ENCODE peak calls at places on chromosome 17, in nine cellular contexts. One of them, this sample, is unnamed.

GRCh38 chr17:9259419-9259818 is 238.1 kb downstream of the NTN1 start:
- DNase-seq in fibroblast of lung: peak
- DNase-seq in kidney: peak
- DNase-seq in PC-3: no peak
- DNase-seq in mammary epithelial cell: no peak
- DNase-seq in IMR-90: no peak
- DNase-seq in MM.1S: no peak
- DNase-seq in GM12878: no peak
- DNase-seq in endodermal cell: no peak
- DNase-seq in this sample: no peak

GRCh38 chr17:19647697-19648474 is 665 bp upstream of the ALDH3A2 start:
- DNase-seq in kidney: peak
- DNase-seq in mammary epithelial cell: peak
- DNase-seq in PC-3: peak
- DNase-seq in GM12878: peak
- DNase-seq in endodermal cell: peak
- DNase-seq in fibroblast of lung: peak
- DNase-seq in MM.1S: peak
- DNase-seq in IMR-90: peak
- DNase-seq in this sample: peak

GRCh38 chr17:61996916-61997605 is 68.0 kb downstream of the MED13 start:
- DNase-seq in MM.1S: no peak
- DNase-seq in fibroblast of lung: peak
- DNase-seq in mammary epithelial cell: no peak
- DNase-seq in GM12878: no peak
- DNase-seq in endodermal cell: no peak
- DNase-seq in IMR-90: no peak
- DNase-seq in PC-3: no peak
- DNase-seq in kidney: no peak
- DNase-seq in this sample: no peak

GRCh38 chr17:3852561-3852960 is 6.5 kb upstream of the NCBP3 start:
- DNase-seq in fibroblast of lung: no peak
- DNase-seq in PC-3: no peak
- DNase-seq in IMR-90: no peak
- DNase-seq in endodermal cell: no peak
- DNase-seq in kidney: no peak
- DNase-seq in MM.1S: no peak
- DNase-seq in GM12878: no peak
- DNase-seq in mammary epithelial cell: no peak
- DNase-seq in this sample: no peak

GRCh38 chr17:75289832-75290337 is 652 bp upstream of the SLC25A19 start:
- DNase-seq in MM.1S: peak
- DNase-seq in fibroblast of lung: peak
- DNase-seq in kidney: no peak
- DNase-seq in mammary epithelial cell: peak
- DNase-seq in endodermal cell: no peak
- DNase-seq in PC-3: peak
- DNase-seq in IMR-90: peak
- DNase-seq in GM12878: peak
- DNase-seq in this sample: peak

GRCh38 chr17:31373150-31374082 is 18.1 kb upstream of the RAB11FIP4 start:
- DNase-seq in fibroblast of lung: peak
- DNase-seq in kidney: no peak
- DNase-seq in MM.1S: peak
- DNase-seq in endodermal cell: no peak
- DNase-seq in IMR-90: peak
- DNase-seq in GM12878: peak
- DNase-seq in PC-3: peak
- DNase-seq in mammary epithelial cell: peak
- DNase-seq in this sample: no peak

GRCh38 chr17:80524150-80524712 is 20.4 kb upstream of the RPTOR start:
- DNase-seq in fibroblast of lung: no peak
- DNase-seq in endodermal cell: no peak
- DNase-seq in PC-3: no peak
- DNase-seq in mammary epithelial cell: no peak
- DNase-seq in MM.1S: no peak
- DNase-seq in IMR-90: no peak
- DNase-seq in GM12878: no peak
- DNase-seq in kidney: no peak
- DNase-seq in this sample: no peak

GRCh38 chr17:43809121-43809520 is 23.8 kb downstream of the MPP3 start:
- DNase-seq in PC-3: no peak
- DNase-seq in fibroblast of lung: no peak
- DNase-seq in kidney: no peak
- DNase-seq in MM.1S: no peak
- DNase-seq in endodermal cell: no peak
- DNase-seq in mammary epithelial cell: no peak
- DNase-seq in IMR-90: no peak
- DNase-seq in GM12878: no peak
- DNase-seq in this sample: no peak

GRCh38 chr17:7477392-7478275 is 1.8 kb downstream of the ZBTB4 start:
- DNase-seq in PC-3: peak
- DNase-seq in MM.1S: no peak
- DNase-seq in fibroblast of lung: peak
- DNase-seq in GM12878: no peak
- DNase-seq in IMR-90: peak
- DNase-seq in kidney: peak
- DNase-seq in mammary epithelial cell: no peak
- DNase-seq in endodermal cell: peak
- DNase-seq in this sample: peak

GRCh38 chr17:65783845-65784334 is 222.4 kb upstream of the AXIN2 start:
- DNase-seq in MM.1S: no peak
- DNase-seq in IMR-90: peak
- DNase-seq in fibroblast of lung: peak
- DNase-seq in PC-3: peak
- DNase-seq in GM12878: no peak
- DNase-seq in kidney: no peak
- DNase-seq in endodermal cell: no peak
- DNase-seq in mammary epithelial cell: peak
- DNase-seq in this sample: peak

GRCh38 chr17:28657756-28658155 is 4.0 kb downstream of the SDF2 start:
- DNase-seq in endodermal cell: no peak
- DNase-seq in MM.1S: no peak
- DNase-seq in GM12878: no peak
- DNase-seq in PC-3: peak
- DNase-seq in IMR-90: peak
- DNase-seq in mammary epithelial cell: peak
- DNase-seq in fibroblast of lung: peak
- DNase-seq in kidney: no peak
- DNase-seq in this sample: no peak

GRCh38 chr17:57561072-57561861 is 183.8 kb downstream of the CCDC182 start:
- DNase-seq in fibroblast of lung: no peak
- DNase-seq in MM.1S: no peak
- DNase-seq in GM12878: no peak
- DNase-seq in kidney: no peak
- DNase-seq in IMR-90: no peak
- DNase-seq in endodermal cell: no peak
- DNase-seq in PC-3: no peak
- DNase-seq in mammary epithelial cell: no peak
- DNase-seq in this sample: no peak

GRCh38 chr17:64658931-64659330 is 3.2 kb downstream of the SMURF2 start:
- DNase-seq in fibroblast of lung: peak
- DNase-seq in kidney: no peak
- DNase-seq in mammary epithelial cell: peak
- DNase-seq in IMR-90: peak
- DNase-seq in PC-3: peak
- DNase-seq in GM12878: no peak
- DNase-seq in endodermal cell: no peak
- DNase-seq in MM.1S: no peak
- DNase-seq in this sample: no peak

GRCh38 chr17:27400991-27401390 is 55.3 kb upstream of the KSR1 start:
- DNase-seq in kidney: no peak
- DNase-seq in PC-3: no peak
- DNase-seq in GM12878: no peak
- DNase-seq in IMR-90: no peak
- DNase-seq in MM.1S: no peak
- DNase-seq in fibroblast of lung: no peak
- DNase-seq in endodermal cell: no peak
- DNase-seq in mammary epithelial cell: no peak
- DNase-seq in this sample: no peak

GRCh38 chr17:44922746-44923470 is 7.6 kb upstream of the GFAP start:
- DNase-seq in GM12878: no peak
- DNase-seq in PC-3: no peak
- DNase-seq in mammary epithelial cell: no peak
- DNase-seq in MM.1S: no peak
- DNase-seq in endodermal cell: peak
- DNase-seq in fibroblast of lung: no peak
- DNase-seq in kidney: peak
- DNase-seq in IMR-90: no peak
- DNase-seq in this sample: no peak

GRCh38 chr17:79630821-79631639 is 20.2 kb upstream of the RBFOX3 start:
- DNase-seq in IMR-90: no peak
- DNase-seq in MM.1S: no peak
- DNase-seq in PC-3: no peak
- DNase-seq in fibroblast of lung: no peak
- DNase-seq in kidney: no peak
- DNase-seq in GM12878: no peak
- DNase-seq in endodermal cell: peak
- DNase-seq in mammary epithelial cell: no peak
- DNase-seq in this sample: no peak

GRCh38 chr17:27975146-27976011 is 67.1 kb upstream of the NLK start:
- DNase-seq in GM12878: no peak
- DNase-seq in fibroblast of lung: peak
- DNase-seq in PC-3: peak
- DNase-seq in MM.1S: no peak
- DNase-seq in IMR-90: peak
- DNase-seq in endodermal cell: peak
- DNase-seq in kidney: no peak
- DNase-seq in mammary epithelial cell: peak
- DNase-seq in this sample: no peak

GRCh38 chr17:70622382-70623260 is 453.3 kb downstream of the KCNJ2 start:
- DNase-seq in fibroblast of lung: peak
- DNase-seq in IMR-90: peak
- DNase-seq in MM.1S: no peak
- DNase-seq in mammary epithelial cell: peak
- DNase-seq in endodermal cell: peak
- DNase-seq in PC-3: peak
- DNase-seq in kidney: no peak
- DNase-seq in GM12878: no peak
- DNase-seq in this sample: peak

GRCh38 chr17:17111401-17112393 is 69.4 kb downstream of the MPRIP start:
- DNase-seq in MM.1S: no peak
- DNase-seq in fibroblast of lung: no peak
- DNase-seq in GM12878: no peak
- DNase-seq in endodermal cell: no peak
- DNase-seq in IMR-90: no peak
- DNase-seq in kidney: peak
- DNase-seq in PC-3: no peak
- DNase-seq in mammary epithelial cell: no peak
- DNase-seq in this sample: no peak

GRCh38 chr17:68738044-68738443 is 136.9 kb upstream of the FAM20A start:
- DNase-seq in GM12878: no peak
- DNase-seq in fibroblast of lung: no peak
- DNase-seq in endodermal cell: no peak
- DNase-seq in MM.1S: no peak
- DNase-seq in IMR-90: no peak
- DNase-seq in PC-3: no peak
- DNase-seq in mammary epithelial cell: no peak
- DNase-seq in kidney: no peak
- DNase-seq in this sample: no peak
- H3K9ac ChIP-seq in GM12878: no peak
- H3K9ac ChIP-seq in fibroblast of lung: no peak
- H3K9ac ChIP-seq in endodermal cell: no peak
- H3K9ac ChIP-seq in MM.1S: no peak
- H3K9ac ChIP-seq in IMR-90: no peak
- H3K9ac ChIP-seq in PC-3: no peak
- H3K9ac ChIP-seq in mammary epithelial cell: no peak
- H3K9ac ChIP-seq in kidney: no peak
- H3K9ac ChIP-seq in this sample: no peak

DNA sequence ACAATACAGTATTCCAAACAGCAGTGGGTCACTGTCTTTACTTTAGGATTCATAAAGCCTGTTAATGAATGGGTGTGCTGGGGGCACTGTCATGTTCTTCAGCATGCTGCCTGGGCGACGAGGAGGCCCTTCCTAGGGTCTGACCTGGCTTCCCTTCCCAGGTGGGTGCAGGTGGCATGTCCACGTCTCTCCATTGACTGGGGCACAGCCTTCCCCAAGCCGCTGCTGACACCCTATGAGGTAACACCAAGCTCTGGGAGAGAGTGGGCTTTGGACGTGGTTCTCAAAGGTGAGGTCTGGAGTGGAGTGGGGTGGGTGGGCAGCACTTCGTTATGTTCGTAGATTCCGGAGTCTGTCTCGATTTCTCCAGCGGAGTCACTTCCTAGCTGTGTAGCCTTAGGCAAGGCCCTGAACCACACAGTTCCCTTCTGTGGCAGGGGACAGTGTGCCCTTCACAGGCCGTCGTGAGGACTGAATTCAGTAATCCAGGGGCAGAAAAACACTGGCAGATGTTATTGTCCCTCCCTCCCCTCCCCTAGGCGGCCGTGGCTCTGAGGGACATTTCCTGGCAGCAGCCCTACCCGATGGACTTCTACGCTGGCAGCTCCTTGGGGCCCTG is 771 bp upstream of the OVCA2 start:
- DNase-seq in kidney: no peak
- DNase-seq in IMR-90: no peak
- DNase-seq in GM12878: no peak
- DNase-seq in mammary epithelial cell: no peak
- DNase-seq in endodermal cell: no peak
- DNase-seq in PC-3: no peak
- DNase-seq in MM.1S: no peak
- DNase-seq in fibroblast of lung: no peak
- DNase-seq in this sample: no peak
- H3K9ac ChIP-seq in kidney: peak
- H3K9ac ChIP-seq in IMR-90: no peak
- H3K9ac ChIP-seq in GM12878: no peak
- H3K9ac ChIP-seq in mammary epithelial cell: peak
- H3K9ac ChIP-seq in endodermal cell: peak
- H3K9ac ChIP-seq in PC-3: peak
- H3K9ac ChIP-seq in MM.1S: peak
- H3K9ac ChIP-seq in fibroblast of lung: no peak
- H3K9ac ChIP-seq in this sample: peak

DNA sequence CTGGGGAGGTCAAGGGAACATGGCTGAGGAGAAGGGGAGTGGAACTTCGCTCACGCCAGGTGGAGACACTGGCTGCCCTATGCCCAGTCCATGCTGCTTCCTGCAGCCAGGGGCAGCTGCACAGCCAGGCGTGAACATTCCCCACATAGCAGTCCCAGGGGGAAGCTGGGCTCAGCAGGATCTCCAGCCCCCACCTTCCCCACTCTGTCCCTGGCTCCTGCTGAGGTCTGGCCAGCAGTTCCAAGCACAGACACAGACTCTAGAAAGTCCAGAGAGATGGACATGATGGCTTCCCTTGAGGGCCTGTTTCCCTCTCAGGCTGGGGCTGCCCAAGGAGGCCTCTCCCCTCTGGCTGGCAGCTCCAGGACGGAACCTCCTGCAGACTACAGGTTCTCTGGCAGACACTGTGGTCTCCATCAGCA is 9.3 kb downstream of the JUP start:
- DNase-seq in IMR-90: no peak
- DNase-seq in GM12878: no peak
- DNase-seq in fibroblast of lung: peak
- DNase-seq in PC-3: no peak
- DNase-seq in endodermal cell: peak
- DNase-seq in mammary epithelial cell: no peak
- DNase-seq in MM.1S: no peak
- DNase-seq in kidney: peak
- DNase-seq in this sample: no peak
- H3K9ac ChIP-seq in IMR-90: peak
- H3K9ac ChIP-seq in GM12878: no peak
- H3K9ac ChIP-seq in fibroblast of lung: no peak
- H3K9ac ChIP-seq in PC-3: peak
- H3K9ac ChIP-seq in endodermal cell: no peak
- H3K9ac ChIP-seq in mammary epithelial cell: peak
- H3K9ac ChIP-seq in MM.1S: no peak
- H3K9ac ChIP-seq in kidney: no peak
- H3K9ac ChIP-seq in this sample: peak

GRCh38 chr17:38896373-38896954 is 26.6 kb downstream of the LASP1 start:
- DNase-seq in GM12878: no peak
- DNase-seq in PC-3: no peak
- DNase-seq in mammary epithelial cell: no peak
- DNase-seq in MM.1S: no peak
- DNase-seq in endodermal cell: peak
- DNase-seq in kidney: no peak
- DNase-seq in IMR-90: peak
- DNase-seq in fibroblast of lung: no peak
- DNase-seq in this sample: no peak
- H3K9ac ChIP-seq in GM12878: no peak
- H3K9ac ChIP-seq in PC-3: no peak
- H3K9ac ChIP-seq in mammary epithelial cell: no peak
- H3K9ac ChIP-seq in MM.1S: no peak
- H3K9ac ChIP-seq in endodermal cell: no peak
- H3K9ac ChIP-seq in kidney: no peak
- H3K9ac ChIP-seq in IMR-90: no peak
- H3K9ac ChIP-seq in fibroblast of lung: no peak
- H3K9ac ChIP-seq in this sample: peak